ENCODE peak calls at places on chromosomes 4 and X, in seven cellular contexts. X, P, F, O, L, V and U are unnamed samples.
A peak's percentile ranks its signal among the peaks of the same experiment; 100 is the strongest.

GRCh38 chr4:98516441-98517323 is 141.7 kb downstream of the TSPAN5 start:
- DNase-seq in V (peak; percentile 17), P (no peak), L (no peak), O (no peak), F (no peak), X (peak; percentile 45), U (no peak)

GRCh38 chr4:98555798-98556445 is 102.5 kb downstream of the TSPAN5 start:
- DNase-seq in V (peak; percentile 90), L (no peak), F (no peak), P (no peak), X (peak; percentile 36), O (no peak), U (no peak)

GRCh38 chrX:13094780-13095425 is 50.5 kb upstream of the FAM9C start:
- DNase-seq in X (peak; percentile 70), P (no peak), F (no peak), L (no peak), O (no peak), V (no peak), U (no peak)

GRCh38 chr4:184534511-184535391 is 60.4 kb upstream of the IRF2 start:
- DNase-seq in O (no peak), L (no peak), V (peak; percentile 28), X (peak; percentile 85), F (no peak), P (no peak), U (no peak)

GRCh38 chr4:172104534-172104933 is 291.3 kb downstream of the GALNTL6 start:
- DNase-seq in V (no peak), L (no peak), F (no peak), P (no peak), X (no peak), O (no peak), U (no peak)

GRCh38 chr4:72846280-72847111 is 223.0 kb downstream of the COX18 start:
- DNase-seq in X (peak; percentile 35), V (no peak), O (no peak), F (peak; percentile 85), L (no peak), P (no peak), U (no peak)

GRCh38 chr4:53016099-53016498 is 154.0 kb downstream of the RASL11B start:
- DNase-seq in P (no peak), F (no peak), L (no peak), X (no peak), V (no peak), O (no peak), U (no peak)

GRCh38 chr4:27684501-27685077 is 823.9 kb downstream of the STIM2 start:
- DNase-seq in X (peak; percentile 55), P (peak; percentile 44), O (no peak), F (peak; percentile 62), V (peak; percentile 79), L (no peak), U (no peak)

GRCh38 chr4:122623637-122624036 is 2.8 kb upstream of the IL21 start:
- DNase-seq in X (no peak), P (no peak), V (no peak), L (no peak), F (no peak), O (no peak), U (no peak)

GRCh38 chr4:120080533-120080932 is 13.9 kb upstream of the MAD2L1 start:
- DNase-seq in F (no peak), X (no peak), V (no peak), O (no peak), L (no peak), P (no peak), U (no peak)

GRCh38 chrX:20029728-20030127 is 38.9 kb upstream of the BCLAF3 start:
- DNase-seq in L (no peak), O (no peak), P (no peak), X (no peak), V (no peak), F (no peak), U (no peak)

GRCh38 chrX:122943918-122944317 is 240.2 kb upstream of the GRIA3 start:
- DNase-seq in X (peak; percentile 0), V (no peak), L (no peak), P (no peak), O (no peak), F (no peak), U (no peak)

GRCh38 chr4:47623916-47624554 is 139.0 kb downstream of the ATP10D start:
- DNase-seq in O (no peak), F (no peak), L (no peak), P (no peak), X (peak; percentile 79), V (no peak), U (no peak)

GRCh38 chr4:169383724-169384123 is 113.0 kb upstream of the SH3RF1 start:
- DNase-seq in O (no peak), L (no peak), X (peak; percentile 80), V (no peak), P (no peak), F (no peak), U (no peak)

GRCh38 chr4:135240796-135241195 is 1039.2 kb upstream of the PABPC4L start:
- DNase-seq in F (no peak), X (peak; percentile 53), V (peak; percentile 16), O (no peak), P (no peak), L (no peak), U (no peak)

GRCh38 chr4:119872344-119873031 is 194.2 kb downstream of the MAD2L1 start:
- DNase-seq in V (no peak), X (no peak), F (no peak), O (no peak), L (no peak), P (no peak), U (no peak)

GRCh38 chr4:6372649-6373525 is 99.5 kb downstream of the PPP2R2C start:
- DNase-seq in P (peak; percentile 10), V (peak; percentile 30), X (peak; percentile 31), F (peak; percentile 77), L (no peak), O (no peak), U (no peak)

GRCh38 chr4:122285285-122285684 is 93.5 kb upstream of the ADAD1 start:
- DNase-seq in P (no peak), O (no peak), L (no peak), X (no peak), F (no peak), V (no peak), U (no peak)

GRCh38 chr4:177308125-177308524 is 1.5 kb upstream of the NEIL3 start:
- DNase-seq in V (no peak), L (no peak), X (peak; percentile 71), P (no peak), O (no peak), F (no peak), U (no peak)

GRCh38 chr4:62135565-62136156 is 935.5 kb downstream of the ADGRL3 start:
- DNase-seq in L (no peak), O (no peak), F (no peak), P (no peak), X (no peak), V (no peak), U (no peak)

GRCh38 chrX:153973127-153974002 is 811 bp downstream of the TMEM187 start:
- DNase-seq in X (no peak), L (no peak), P (peak; percentile 48), V (no peak), O (no peak), F (no peak), U (peak; percentile 34)

GRCh38 chr4:68267433-68267944 is 22.0 kb upstream of the TMPRSS11B start:
- DNase-seq in X (peak; percentile 47), O (no peak), V (no peak), L (no peak), F (no peak), P (no peak), U (no peak)

GRCh38 chr4:99414401-99414800 is 20.7 kb downstream of the ADH7 start:
- DNase-seq in X (no peak), P (no peak), O (no peak), L (no peak), F (no peak), V (no peak), U (no peak)

DNA sequence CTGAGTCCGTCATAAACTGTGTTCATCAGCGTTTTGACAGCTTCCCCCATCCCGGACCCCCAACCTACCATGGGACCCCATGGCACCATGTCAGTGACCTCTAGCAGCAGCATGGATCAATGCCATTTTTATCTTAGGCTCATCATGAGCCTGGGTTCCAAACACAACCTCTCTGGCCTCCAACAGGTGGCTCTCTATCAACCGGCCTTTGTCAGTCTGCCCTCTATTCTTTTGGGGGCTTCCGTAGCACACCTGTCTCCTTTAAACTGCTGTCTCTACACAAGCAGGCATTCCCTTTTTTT is 716 bp upstream of the TMEM150C start:
- DNase-seq in X (no peak), L (no peak), F (peak; percentile 33), P (no peak), O (no peak), V (no peak), U (no peak)
- TF ChIP-seq CTCF in X (no peak), L (no peak), F (no peak), P (no peak), O (no peak), V (no peak), U (no peak)

DNA sequence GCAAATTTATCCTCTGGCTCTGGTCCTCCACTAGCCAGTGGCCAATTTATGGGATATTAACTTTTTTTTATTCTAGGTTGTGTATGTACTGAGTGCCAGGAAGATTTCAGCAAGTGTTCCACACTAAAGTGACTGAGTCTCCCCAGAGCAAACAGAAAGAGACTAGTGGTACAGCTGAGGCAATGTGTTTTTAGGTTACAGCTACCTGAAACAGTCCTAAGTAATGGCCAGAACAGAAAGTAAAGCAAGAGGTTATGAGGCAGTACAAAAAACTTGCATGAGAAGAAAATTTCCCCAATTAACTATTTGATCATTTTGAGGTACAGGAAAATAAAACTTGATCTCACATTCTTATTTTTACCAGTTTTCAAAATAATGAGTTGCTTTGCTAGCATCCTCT is 31.2 kb downstream of the PRDM8 start:
- DNase-seq in F (no peak), L (no peak), X (no peak), O (no peak), V (no peak), P (no peak), U (no peak)
- H3K4me1 ChIP-seq in F (no peaks in the 10 kb centered on the region), L (no peaks in the 10 kb centered on the region), X (no peaks in the 10 kb centered on the region), O (no peaks in the 10 kb centered on the region), V (no peaks in the 10 kb centered on the region), P (no peaks in the 10 kb centered on the region), U (no peaks in the 10 kb centered on the region)

DNA sequence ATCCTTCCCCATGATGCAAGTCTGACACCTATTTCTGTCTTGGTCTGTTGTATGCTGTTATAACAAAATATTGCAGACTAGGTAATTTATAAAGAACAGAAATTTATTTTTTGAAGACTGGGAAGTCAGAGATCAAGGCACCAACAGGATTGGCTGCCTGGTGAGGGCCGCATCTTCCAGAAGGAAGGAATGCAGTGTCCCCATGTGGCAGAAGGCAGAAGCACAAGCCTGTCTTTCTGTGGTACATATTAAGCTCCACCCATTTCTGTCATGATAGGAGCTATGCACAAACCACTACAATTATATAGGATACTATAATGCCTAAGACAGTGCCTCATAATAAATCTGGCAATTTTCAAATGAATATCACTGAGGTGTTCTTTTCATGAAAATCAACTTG is 502.3 kb upstream of the DIAPH2 start:
- DNase-seq in F (peak; percentile 78), L (no peak), O (no peak), P (no peak), V (peak; percentile 70), X (peak; percentile 42), U (no peak)
- TF ChIP-seq CTCF in F (peak; percentile 95), L (no peak), O (peak; percentile 41), P (peak; percentile 21), V (peak; percentile 78), X (peak; percentile 50), U (peak; percentile 37)

DNA sequence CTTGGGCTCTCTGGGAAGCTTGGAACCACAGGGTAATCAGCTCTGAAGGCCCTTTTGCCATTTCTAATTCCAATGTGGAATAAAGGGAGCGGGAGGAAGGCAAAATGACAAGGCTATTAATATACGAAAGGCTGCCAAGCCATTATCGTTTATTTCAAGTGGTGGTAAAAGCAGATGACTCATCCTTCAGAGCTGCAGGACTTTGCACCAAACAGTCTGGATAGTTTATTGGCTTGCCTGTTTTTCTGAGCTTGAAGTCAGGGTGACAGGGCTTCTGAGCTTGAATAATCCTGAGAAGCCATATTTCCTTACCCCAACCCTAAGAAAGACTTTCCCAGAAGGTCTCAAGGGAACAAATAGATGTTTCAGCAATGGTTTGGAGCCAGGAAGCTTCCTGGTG is 7.7 kb upstream of the GABRE start:
- DNase-seq in X (peak; percentile 73), L (no peak), P (no peak), V (peak; percentile 35), F (no peak), O (no peak), U (no peak)
- H3K4me1 ChIP-seq in X (no peaks in the 10 kb centered on the region), L (no peaks in the 10 kb centered on the region), P (no peaks in the 10 kb centered on the region), V (no peaks in the 10 kb centered on the region), F (no peaks in the 10 kb centered on the region), O (no peaks in the 10 kb centered on the region), U (no peaks in the 10 kb centered on the region)